ENCODE peak calls at places on chromosomes 6 and 20, in four cellular contexts. Z, L, D and R are unnamed samples.

GRCh38 chr20:62959101-62959971 is 6.8 kb downstream of the SLC17A9 start:
- DNase-seq in L (no peak), Z (no peak), D (peak), R (no peak)

GRCh38 chr6:157317129-157317814 is 6.0 kb downstream of the TMEM242 start:
- DNase-seq in D (no peak), Z (peak), L (peak), R (peak)

GRCh38 chr6:131244942-131245341 is 109.7 kb downstream of the AKAP7 start:
- DNase-seq in D (no peak), L (no peak), Z (no peak), R (no peak)

GRCh38 chr20:63953764-63954429 is 2.3 kb downstream of the UCKL1 start:
- DNase-seq in L (peak), D (no peak), Z (no peak), R (no peak)

GRCh38 chr6:89035252-89036106 is 45.1 kb upstream of the PNRC1 start:
- DNase-seq in Z (peak), D (peak), L (peak), R (peak)

GRCh38 chr6:34957184-34957904 is 68.3 kb downstream of the ANKS1A start:
- DNase-seq in D (no peak), L (no peak), Z (no peak), R (no peak)

GRCh38 chr20:33275215-33275614 is 7.8 kb upstream of the BPIFB1 start:
- DNase-seq in D (no peak), L (no peak), Z (no peak), R (no peak)

GRCh38 chr6:30748301-30748769 is 4.0 kb upstream of the IER3 start:
- DNase-seq in Z (no peak), L (no peak), D (no peak), R (no peak)

GRCh38 chr6:122568350-122568749 is 41.9 kb upstream of the PKIB start:
- DNase-seq in Z (no peak), D (no peak), L (no peak), R (no peak)

GRCh38 chr6:74447013-74447412 is 751.0 kb downstream of the CD109 start:
- DNase-seq in Z (no peak), D (no peak), L (no peak), R (no peak)

GRCh38 chr6:28356666-28357020 is 6.9 kb downstream of the ZKSCAN3 start:
- DNase-seq in L (no peak), D (peak), Z (no peak), R (no peak)

GRCh38 chr20:25287631-25288290 is 39.9 kb downstream of the PYGB start:
- DNase-seq in L (peak), D (peak), Z (peak), R (no peak)

GRCh38 chr6:27795697-27796494 is 116.3 kb downstream of the OR2B2 start:
- DNase-seq in D (no peak), Z (peak), L (no peak), R (no peak)

GRCh38 chr20:11438412-11438811 is 479.3 kb upstream of the BTBD3 start:
- DNase-seq in Z (no peak), D (no peak), L (no peak), R (no peak)

GRCh38 chr20:4973330-4974097 is 27.8 kb downstream of the SLC23A2 start:
- DNase-seq in L (peak), Z (peak), D (peak), R (peak)

GRCh38 chr20:35902545-35902941 is 51.8 kb downstream of the SCAND1 start:
- DNase-seq in Z (no peak), D (no peak), L (no peak), R (no peak)

GRCh38 chr6:17493286-17493685 is 99.9 kb downstream of the CAP2 start:
- DNase-seq in D (no peak), L (no peak), Z (no peak), R (no peak)

GRCh38 chr6:31826793-31827285 is 699 bp upstream of the HSPA1B start:
- DNase-seq in D (peak), L (peak), Z (peak), R (peak)

GRCh38 chr6:43173496-43174262 is 2.6 kb downstream of the SRF start:
- DNase-seq in L (peak), Z (no peak), D (peak), R (no peak)

GRCh38 chr20:9068232-9068781 is 580 bp upstream of the PLCB4 start:
- DNase-seq in L (no peak), Z (no peak), D (no peak), R (no peak)

GRCh38 chr20:47493175-47493953 is 8.3 kb upstream of the NCOA3 start:
- DNase-seq in Z (peak), D (peak), L (peak), R (peak)

GRCh38 chr20:50237349-50237748 is 46.7 kb downstream of the CEBPB start:
- DNase-seq in L (no peak), D (no peak), Z (no peak), R (no peak)

GRCh38 chr6:166563200-166563599 is 23.3 kb downstream of the RAMACL start:
- DNase-seq in L (no peak), D (no peak), Z (no peak), R (no peak)
- H3K4me3 ChIP-seq in L (no peak), D (no peak), Z (no peak), R (no peak)

GRCh38 chr6:139779988-139780774 is 405.7 kb upstream of the CITED2 start:
- DNase-seq in Z (no peak), D (no peak), L (no peak), R (no peak)

GRCh38 chr6:139777202-139777970 is 402.9 kb upstream of the CITED2 start:
- DNase-seq in Z (no peak), D (no peak), L (no peak), R (no peak)

GRCh38 chr6:139778688-139779087 is 404.2 kb upstream of the CITED2 start:
- DNase-seq in L (no peak), Z (no peak), D (no peak), R (no peak)

GRCh38 chr6:139778113-139778512 is 403.7 kb upstream of the CITED2 start:
- DNase-seq in Z (no peak), L (no peak), D (no peak), R (no peak)

GRCh38 chr6:139776051-139776450 is 401.6 kb upstream of the CITED2 start:
- DNase-seq in D (no peak), L (no peak), Z (no peak), R (no peak)
- TF ChIP-seq POLR2A in D (no peak), L (no peak), Z (no peak), R (no peak)

GRCh38 chr6:170135461-170135820 is 155.4 kb downstream of the DLL1 start:
- DNase-seq in D (peak), L (no peak), Z (no peak), R (no peak)

GRCh38 chr6:170137176-170137891 is 153.5 kb downstream of the DLL1 start:
- DNase-seq in L (no peak), D (peak), Z (peak), R (peak)

GRCh38 chr6:170135821-170136471 is 154.9 kb downstream of the DLL1 start:
- DNase-seq in Z (peak), L (peak), D (peak), R (peak)

GRCh38 chr6:170137911-170138910 is 152.7 kb downstream of the DLL1 start:
- DNase-seq in Z (peak), D (peak), L (no peak), R (no peak)

GRCh38 chr6:170136541-170137175 is 154.2 kb downstream of the DLL1 start:
- DNase-seq in L (peak), Z (peak), D (peak), R (peak)
- TF ChIP-seq CTCF in L (no peak), Z (no peak), D (no peak), R (no peak)

GRCh38 chr6:142927904-142928303 is 17.1 kb downstream of the HIVEP2 start:
- DNase-seq in Z (no peak), D (no peak), L (no peak), R (no peak)
- H3K4me3 ChIP-seq in Z (peak), D (peak), L (no peak), R (no peak)